ENCODE peak calls at places on chromosome 19, in nine cellular contexts. H is right atrium auricular region, P is transverse colon, L is thoracic aorta, V is OCI-LY7, E is right cardiac atrium, N is mammary epithelial cell, S is iPS DF 6.9, C is tibial nerve. Q is an unnamed sample.

GRCh38 chr19:9018163-9018875 is 8.1 kb upstream of the MUC16 start:
- DNase-seq in L (no peak), C (no peak), H (no peak), S (no peak), E (no peak), P (no peak), N (no peak), V (no peak), Q (no peak)

GRCh38 chr19:4914736-4915501 is 5.6 kb downstream of the UHRF1 start:
- DNase-seq in S (no peak), V (no peak), H (no peak), P (peak; percentile 89), C (peak; percentile 25), N (peak; percentile 93), E (no peak), L (no peak), Q (no peak)

GRCh38 chr19:29655648-29656335 is 9.5 kb upstream of the PLEKHF1 start:
- DNase-seq in V (no peak), L (no peak), S (no peak), H (no peak), C (no peak), N (no peak), P (no peak), E (no peak), Q (peak; percentile 27)

GRCh38 chr19:19537321-19538048 is 580 bp upstream of the CILP2 start:
- DNase-seq in P (no peak), C (no peak), S (no peak), N (no peak), V (no peak), E (peak; percentile 49), H (no peak), L (no peak), Q (peak; percentile 83)

GRCh38 chr19:11496391-11497163 is 9.1 kb downstream of the ZNF653 start:
- DNase-seq in C (peak; percentile 57), L (peak; percentile 27), N (peak; percentile 63), V (peak; percentile 77), E (peak; percentile 86), S (no peak), P (peak; percentile 76), H (peak; percentile 64), Q (peak; percentile 95)

GRCh38 chr19:4456843-4457653 is 546 bp downstream of the UBXN6 start:
- DNase-seq in P (peak; percentile 47), V (peak; percentile 69), C (peak; percentile 28), L (no peak), S (no peak), N (peak; percentile 25), E (peak; percentile 75), H (no peak), Q (peak; percentile 99)

GRCh38 chr19:33437351-33438015 is 64.0 kb downstream of the CEBPG start:
- DNase-seq in S (no peak), P (no peak), H (no peak), E (no peak), C (no peak), N (no peak), L (no peak), V (no peak), Q (peak; percentile 27)

GRCh38 chr19:4258181-4258580 is 11.3 kb downstream of the YJU2 start:
- DNase-seq in P (no peak), L (no peak), E (no peak), V (no peak), C (no peak), N (no peak), S (no peak), H (no peak), Q (peak; percentile 51)

GRCh38 chr19:31110331-31110730 is 238.9 kb downstream of the TSHZ3 start:
- DNase-seq in L (no peak), P (no peak), N (peak; percentile 27), S (no peak), C (no peak), H (no peak), V (no peak), E (peak; percentile 50), Q (peak; percentile 50)

GRCh38 chr19:31264379-31264778 is 84.9 kb downstream of the TSHZ3 start:
- DNase-seq in N (no peak), C (no peak), H (no peak), P (no peak), E (peak; percentile 14), V (no peak), S (no peak), L (no peak), Q (no peak)

GRCh38 chr19:55443824-55444719 is 972 bp upstream of the SHISA7 start:
- DNase-seq in C (no peak), L (no peak), E (no peak), V (no peak), H (no peak), S (no peak), N (no peak), P (no peak), Q (peak; percentile 40)

GRCh38 chr19:55442372-55443044 is 592 bp downstream of the SHISA7 start:
- DNase-seq in N (no peak), H (no peak), V (no peak), P (no peak), S (no peak), C (no peak), E (no peak), L (no peak), Q (peak; percentile 84)

GRCh38 chr19:55444720-55445045 is 1.6 kb upstream of the SHISA7 start:
- DNase-seq in L (no peak), S (no peak), P (no peak), C (no peak), H (no peak), N (no peak), E (no peak), V (no peak), Q (no peak)

GRCh38 chr19:55441692-55442321 is 1.3 kb downstream of the SHISA7 start:
- DNase-seq in V (no peak), P (no peak), L (no peak), S (no peak), C (no peak), E (no peak), N (no peak), H (no peak), Q (peak; percentile 96)

GRCh38 chr19:55443045-55443823 is at the start of gene SHISA7:
- DNase-seq in C (no peak), S (no peak), H (no peak), P (no peak), L (no peak), N (no peak), V (no peak), E (no peak), Q (peak; percentile 82)
- H3K4me3 ChIP-seq in C (no peak within 1 kb of the TSS), S (peak within 1 kb of the TSS; percentile 23), H (no peak within 1 kb of the TSS), P (no peak within 1 kb of the TSS), L (no peak within 1 kb of the TSS), N (no peak within 1 kb of the TSS), V (no peak within 1 kb of the TSS), E (no peak within 1 kb of the TSS), Q (peak within 1 kb of the TSS; percentile 66)

DNA sequence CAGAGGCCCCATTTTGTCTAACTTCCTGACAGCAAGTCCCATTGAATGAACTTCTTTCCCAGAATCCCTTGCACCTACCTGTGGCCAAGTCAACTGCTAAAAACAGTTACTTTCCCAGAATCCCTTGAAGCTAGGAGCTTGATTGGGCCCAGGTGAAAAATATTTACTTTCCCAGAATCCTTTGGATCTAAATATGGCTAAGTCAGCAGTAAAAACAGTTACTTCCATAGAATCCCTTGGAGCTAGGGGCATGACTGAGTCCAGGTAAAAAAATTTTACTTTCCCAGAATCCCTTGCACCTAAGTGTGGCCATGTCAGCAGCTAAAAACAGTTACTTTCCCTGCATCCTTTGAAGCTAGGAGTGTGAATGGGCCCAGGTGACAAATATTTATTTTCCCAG is 13.2 kb upstream of the MEIS3 start:
- DNase-seq in L (no peak), V (no peak), P (no peak), H (no peak), E (no peak), N (no peak), C (no peak), S (no peak), Q (no peak)
- H3K4me3 ChIP-seq in L (no peak overlapping the region), V (no peak overlapping the region), P (no peak overlapping the region), H (no peak overlapping the region), E (no peak overlapping the region), N (no peak overlapping the region), C (no peak overlapping the region), S (no peak overlapping the region), Q (no peak overlapping the region)

GRCh38 chr19:48396871-48397176 is 3.4 kb downstream of the GRIN2D start:
- DNase-seq in E (no peak), S (no peak), P (no peak), N (no peak), V (no peak), H (no peak), C (no peak), L (no peak), Q (no peak)

GRCh38 chr19:48397636-48398328 is 4.3 kb downstream of the GRIN2D start:
- DNase-seq in H (no peak), N (no peak), P (no peak), L (no peak), V (no peak), S (no peak), C (no peak), E (no peak), Q (peak; percentile 37)

GRCh38 chr19:48400018-48400742 is 6.7 kb downstream of the GRIN2D start:
- DNase-seq in N (peak; percentile 51), L (no peak), H (peak; percentile 74), P (peak; percentile 60), S (no peak), V (no peak), E (peak; percentile 86), C (peak; percentile 51), Q (peak; percentile 89)

GRCh38 chr19:48397263-48397635 is 3.8 kb downstream of the GRIN2D start:
- DNase-seq in H (no peak), C (no peak), P (no peak), E (no peak), S (no peak), V (no peak), N (no peak), L (no peak), Q (no peak)

DNA sequence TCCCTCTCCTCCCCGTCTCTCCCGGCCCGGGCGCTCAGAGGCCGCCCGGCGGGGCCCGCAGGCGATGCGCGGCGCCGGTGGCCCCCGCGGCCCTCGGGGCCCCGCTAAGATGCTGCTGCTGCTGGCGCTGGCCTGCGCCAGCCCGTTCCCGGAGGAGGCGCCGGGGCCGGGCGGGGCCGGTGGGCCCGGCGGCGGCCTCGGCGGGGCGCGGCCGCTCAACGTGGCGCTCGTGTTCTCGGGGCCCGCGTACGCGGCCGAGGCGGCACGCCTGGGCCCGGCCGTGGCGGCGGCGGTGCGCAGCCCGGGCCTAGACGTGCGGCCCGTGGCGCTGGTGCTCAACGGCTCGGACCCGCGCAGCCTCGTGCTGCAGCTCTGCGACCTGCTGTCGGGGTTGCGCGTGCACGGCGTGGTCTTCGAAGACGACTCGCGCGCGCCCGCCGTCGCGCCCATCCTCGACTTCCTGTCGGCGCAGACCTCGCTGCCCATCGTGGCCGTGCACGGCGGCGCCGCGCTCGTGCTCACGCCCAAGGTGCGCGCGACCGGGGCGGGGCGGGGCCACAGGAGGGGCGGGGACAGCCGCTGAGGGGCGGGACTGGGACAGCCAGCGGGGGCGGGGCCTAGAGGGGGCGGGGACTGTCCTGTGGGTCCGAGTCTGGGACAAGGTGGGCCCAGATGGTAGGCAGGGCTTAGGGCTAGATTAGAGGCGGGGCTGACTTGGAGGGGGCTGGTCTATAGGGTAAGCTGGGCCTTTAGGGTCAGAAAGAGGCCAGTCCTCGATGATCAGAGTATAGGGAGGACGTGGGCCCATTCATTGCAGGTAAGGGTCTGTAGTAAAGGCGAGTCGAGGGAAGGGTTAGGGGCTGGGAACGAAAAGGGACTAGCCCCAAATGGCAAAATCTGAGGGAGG is 5.1 kb downstream of the GRIN2D start:
- DNase-seq in H (peak; percentile 68), L (peak; percentile 21), V (peak; percentile 95), C (peak; percentile 62), E (peak; percentile 92), P (peak; percentile 88), N (peak; percentile 42), S (no peak), Q (peak; percentile 99)
- H3K4me3 ChIP-seq in H (peak overlapping the region; percentile 45), L (peak overlapping the region; percentile 66), V (peak overlapping the region; percentile 62), C (peak overlapping the region; percentile 32), E (peak overlapping the region; percentile 48), P (peak overlapping the region; percentile 49), N (peak overlapping the region; percentile 17), S (peak overlapping the region; percentile 74), Q (peak overlapping the region; percentile 76)

GRCh38 chr19:341386-342127 is 3.0 kb downstream of the MIER2 start:
- DNase-seq in N (no peak), S (no peak), L (no peak), H (no peak), V (no peak), C (no peak), P (no peak), E (no peak), Q (no peak)
- H3K4me3 ChIP-seq in N (no peak overlapping the region), S (no peak overlapping the region), L (peak overlapping the region; percentile 87), H (peak overlapping the region; percentile 3), V (no peak overlapping the region), C (no peak overlapping the region), P (no peak overlapping the region), E (no peak overlapping the region), Q (no peak overlapping the region)

Q was measured in H7.